ENCODE peak calls at places on chromosomes 6 and 20, in seven cellular contexts. H, Y, T, J, P, W and C are unnamed samples. For H3K36me3, the result is how much of the 10 kb centered on the place peaks cover.

GRCh38 chr6:7909323-7910276 is 988 bp downstream of the TXNDC5 start:
- DNase-seq in Y (peak), P (no peak), H (peak), J (peak), W (no peak), T (no peak), C (no peak)

GRCh38 chr6:156883497-156884252 is 106.5 kb downstream of the ARID1B start:
- DNase-seq in H (peak), P (no peak), Y (no peak), T (no peak), W (no peak), J (peak), C (no peak)

GRCh38 chr6:30061766-30062458 is 847 bp downstream of the POLR1H start:
- DNase-seq in T (no peak), J (peak), P (no peak), H (peak), Y (no peak), W (no peak), C (peak)

GRCh38 chr20:19897891-19898290 is 119.3 kb upstream of the NAA20 start:
- DNase-seq in T (no peak), W (no peak), Y (no peak), H (no peak), J (no peak), P (no peak), C (no peak)

GRCh38 chr6:81981812-81982211 is 229.3 kb upstream of the TENT5A start:
- DNase-seq in Y (no peak), T (no peak), H (no peak), W (no peak), J (no peak), P (no peak), C (no peak)

GRCh38 chr20:17343631-17344447 is 117.0 kb downstream of the PCSK2 start:
- DNase-seq in Y (no peak), H (no peak), P (no peak), T (no peak), J (no peak), W (no peak), C (no peak)

GRCh38 chr6:144659202-144659731 is 374.1 kb downstream of the UTRN start:
- DNase-seq in W (no peak), Y (no peak), J (peak), T (no peak), H (no peak), P (no peak), C (peak)

GRCh38 chr6:119446623-119447008 is 97.1 kb upstream of the MAN1A1 start:
- DNase-seq in J (peak), H (peak), Y (peak), W (no peak), T (no peak), P (no peak), C (peak)

GRCh38 chr20:48630342-48631075 is 197.3 kb downstream of the PREX1 start:
- DNase-seq in J (no peak), T (no peak), W (no peak), P (no peak), Y (no peak), H (no peak), C (no peak)

GRCh38 chr6:73505142-73505541 is 15.7 kb downstream of the EEF1A1 start:
- DNase-seq in Y (no peak), W (no peak), T (no peak), J (no peak), P (no peak), H (no peak), C (no peak)

GRCh38 chr6:156777866-156778614 is 862 bp downstream of the ARID1B start:
- DNase-seq in J (peak), Y (peak), W (no peak), H (peak), P (no peak), T (no peak), C (peak)

GRCh38 chr6:84422380-84422968 is 195.0 kb upstream of the CEP162 start:
- DNase-seq in H (no peak), Y (no peak), T (peak), J (peak), W (no peak), P (peak), C (peak)

DNA sequence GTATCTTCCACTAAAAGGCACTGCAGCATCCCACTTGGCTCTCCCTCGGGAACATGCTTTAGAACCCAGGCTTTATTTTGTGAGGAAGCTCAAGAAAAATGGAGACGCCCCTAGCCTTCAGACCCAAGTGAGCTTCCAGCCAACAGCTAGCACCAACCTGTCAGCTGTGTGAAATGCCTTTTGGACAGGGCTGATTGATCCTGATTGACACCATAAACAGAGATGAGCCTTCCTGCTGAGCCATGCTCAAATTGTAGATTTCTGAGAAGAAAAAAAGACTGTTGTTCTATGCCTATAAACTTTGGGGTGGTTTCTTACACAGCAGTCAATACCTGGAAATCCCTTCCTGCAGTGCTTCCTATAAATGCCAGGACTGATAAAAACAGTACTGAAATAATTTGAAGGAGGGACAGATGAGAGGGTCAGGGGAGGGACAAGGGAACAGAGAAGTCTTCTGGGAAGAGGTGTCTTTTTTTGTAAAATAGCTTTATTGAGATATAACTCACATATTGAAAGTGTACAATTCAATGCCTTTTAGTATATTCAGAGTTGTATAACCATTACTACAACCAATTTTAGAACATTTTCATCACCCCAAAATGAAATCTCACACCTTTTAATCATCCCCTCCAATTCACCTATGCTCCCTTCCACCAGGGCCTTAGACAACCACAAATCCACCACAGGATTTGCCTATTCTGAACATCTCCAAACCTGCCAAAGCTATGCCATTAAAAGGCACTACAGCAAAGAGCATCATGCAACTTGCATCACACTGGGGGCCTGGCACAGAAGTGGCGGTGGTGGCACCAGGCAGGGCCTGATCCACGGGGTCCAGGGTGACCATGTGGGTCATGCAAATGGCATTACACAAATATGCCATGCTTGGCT is 2.7 kb upstream of the STK4 start:
- DNase-seq in H (no peak), W (no peak), P (no peak), Y (no peak), J (no peak), T (no peak), C (no peak)
- H3K36me3 ChIP-seq in H (under half), W (under half), P (under half), Y (under half), J (under half), T (under half), C (under half)

GRCh38 chr6:3266170-3266569 is 7.4 kb downstream of the PSMG4 start:
- DNase-seq in W (no peak), Y (no peak), J (no peak), P (no peak), T (no peak), H (no peak), C (no peak)
- H3K27ac ChIP-seq in W (no peak), Y (no peak), J (no peak), P (no peak), T (no peak), H (no peak), C (no peak)

GRCh38 chr6:54846243-54846856 is at the start of gene FAM83B:
- DNase-seq in P (peak), Y (no peak), W (no peak), T (no peak), H (peak), J (peak), C (peak)
- TF ChIP-seq POLR2A in P (no peak), Y (no peak), W (no peak), T (no peak), H (no peak), J (peak), C (no peak)

GRCh38 chr20:38001173-38001875 is 31.9 kb downstream of the TTI1 start:
- DNase-seq in H (no peak), W (no peak), P (no peak), Y (no peak), T (no peak), J (no peak), C (no peak)
- H3K36me3 ChIP-seq in H (half or more), W (under half), P (under half), Y (under half), T (under half), J (under half), C (under half)

DNA sequence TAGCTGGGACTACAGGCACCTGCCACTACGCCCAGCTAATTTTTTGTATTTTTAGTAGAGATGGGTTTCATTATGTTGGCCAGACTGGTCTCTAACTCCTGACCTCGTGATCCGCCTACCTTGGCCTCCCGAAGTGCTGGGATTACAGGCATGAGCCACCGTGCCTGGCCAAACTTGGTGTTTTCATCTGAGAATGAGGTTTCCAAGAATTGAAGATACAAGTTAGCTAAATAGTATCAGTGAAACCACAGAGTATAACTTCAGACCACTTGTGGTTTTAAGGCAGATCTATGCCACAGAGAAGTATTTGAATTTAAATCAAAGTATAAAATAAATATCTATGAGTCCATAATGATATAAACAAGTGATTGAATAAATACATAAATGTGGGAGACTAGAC is 70.1 kb downstream of the SLC16A10 start:
- DNase-seq in P (no peak), W (no peak), H (no peak), Y (no peak), J (no peak), T (no peak), C (no peak)
- H3K27ac ChIP-seq in P (no peak), W (no peak), H (no peak), Y (peak), J (no peak), T (no peak), C (no peak)

DNA sequence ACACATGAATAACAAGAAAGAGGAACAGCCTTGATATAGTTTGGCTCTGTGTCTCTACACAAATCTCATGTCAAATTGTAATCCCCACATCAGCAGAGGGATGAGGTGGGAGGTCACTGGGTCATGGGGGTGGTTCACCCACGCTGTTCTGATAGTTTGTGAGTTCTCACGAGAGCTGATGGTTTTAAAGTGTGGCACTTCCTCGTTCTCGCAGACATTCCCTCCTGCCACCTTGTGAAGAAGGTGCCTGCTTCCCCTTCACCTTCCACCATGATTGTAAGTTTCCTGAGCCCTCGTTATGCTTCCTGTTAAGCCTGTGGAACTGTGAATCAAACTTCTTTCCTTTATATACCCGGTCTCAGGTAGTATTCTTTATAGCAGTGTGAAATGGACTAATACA is 13.1 kb downstream of the SRPK1 start:
- DNase-seq in Y (no peak), P (no peak), W (no peak), J (no peak), T (no peak), H (no peak), C (no peak)
- TF ChIP-seq POLR2A in Y (no peak), P (no peak), W (no peak), J (no peak), T (no peak), H (no peak), C (no peak)

DNA sequence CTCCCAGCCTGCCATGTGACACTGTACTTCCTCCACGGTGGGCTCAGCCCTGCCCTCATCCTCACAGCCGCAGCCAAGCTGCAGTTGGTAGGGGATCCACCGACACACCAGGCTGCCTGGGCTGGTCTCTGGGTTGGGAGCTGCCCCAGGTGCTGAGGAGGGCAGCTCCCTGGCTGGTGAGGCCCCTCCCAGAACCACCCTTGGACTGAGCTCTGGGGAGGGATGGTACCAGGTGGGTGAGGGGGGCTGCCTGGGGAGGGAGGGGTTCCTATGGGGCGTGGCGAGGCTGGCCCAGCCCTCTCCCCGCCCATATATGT is 183 bp upstream of the TNFRSF6B start:
- DNase-seq in Y (no peak), H (no peak), T (no peak), J (peak), W (no peak), P (peak), C (no peak)
- H3K36me3 ChIP-seq in Y (under half), H (under half), T (under half), J (under half), W (under half), P (under half), C (under half)

DNA sequence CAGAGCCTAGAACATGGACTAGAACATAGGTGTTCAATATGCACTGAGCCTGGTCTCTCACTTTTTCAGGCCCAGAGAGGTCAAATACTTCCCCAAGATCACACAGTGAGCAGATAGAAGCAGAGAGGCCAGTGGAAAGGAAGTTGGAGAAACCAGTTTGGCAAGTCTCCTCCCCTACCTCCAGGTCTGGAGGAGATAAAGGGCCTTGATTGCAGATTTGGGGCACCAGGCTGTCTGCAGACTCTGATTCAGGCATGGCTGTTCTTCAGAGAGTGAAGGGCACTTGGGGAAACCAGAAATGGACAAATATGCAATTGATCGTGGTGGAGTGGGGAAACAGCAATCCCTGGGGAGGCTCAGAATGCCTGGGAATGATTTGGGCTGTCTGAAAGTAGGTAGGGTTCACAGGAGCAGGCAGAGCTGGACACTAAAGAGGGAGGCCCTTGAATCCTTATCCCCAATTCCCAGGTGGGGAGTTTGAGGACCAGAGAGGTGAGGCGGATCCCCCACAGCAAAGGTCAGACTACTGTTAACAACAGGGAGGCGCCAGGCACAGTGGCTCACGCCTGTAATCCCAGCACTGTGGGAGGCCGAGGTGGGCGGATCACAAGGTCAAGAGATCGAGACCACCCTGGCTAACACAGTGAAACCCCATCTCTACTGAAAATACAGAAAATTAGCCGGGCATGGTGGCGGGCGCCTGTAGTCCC is 2.3 kb downstream of the PEDS1 start:
- DNase-seq in Y (no peak), T (no peak), W (no peak), P (no peak), J (peak), H (peak), C (no peak)
- H3K27ac ChIP-seq in Y (peak), T (peak), W (no peak), P (peak), J (peak), H (peak), C (no peak)

GRCh38 chr20:50115591-50116367 is 2.8 kb upstream of the UBE2V1 start:
- DNase-seq in Y (peak), H (peak), T (peak), P (peak), W (peak), J (peak), C (peak)
- TF ChIP-seq POLR2A in Y (peak), H (no peak), T (peak), P (peak), W (peak), J (no peak), C (no peak)

DNA sequence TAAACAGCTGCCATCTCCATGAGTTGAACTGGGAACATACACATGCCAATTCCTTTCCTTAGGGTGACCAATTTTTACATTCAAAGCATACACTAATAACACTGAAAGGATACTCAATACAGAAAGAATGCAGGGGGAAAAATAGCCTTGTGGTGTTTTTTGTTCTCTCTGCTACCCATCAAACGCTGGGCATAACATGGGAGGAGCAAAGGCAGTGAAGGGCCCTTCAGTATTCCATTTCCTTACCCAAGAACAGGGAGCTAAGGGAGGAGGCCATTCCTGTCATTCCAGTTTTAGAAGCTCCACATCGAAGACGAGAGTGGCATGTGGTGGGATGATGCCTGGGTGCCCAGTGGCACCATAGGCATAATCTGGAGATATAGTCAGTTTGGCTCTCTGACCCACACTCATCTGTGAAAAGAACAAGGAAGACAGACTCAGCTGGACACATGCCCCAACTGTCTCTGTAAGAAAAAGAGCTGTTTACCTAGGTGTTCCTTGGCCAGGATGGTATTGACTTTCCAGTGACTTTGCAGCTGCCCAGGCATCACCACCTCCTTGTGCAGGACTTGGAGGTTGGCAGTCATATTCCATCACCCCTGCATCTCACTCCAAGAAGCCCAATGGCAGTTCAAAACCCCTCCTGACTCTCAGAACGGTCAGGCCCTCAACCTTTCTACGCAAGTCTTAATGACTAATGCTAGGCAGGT is 20.9 kb downstream of the FKBP1A start:
- DNase-seq in T (no peak), Y (no peak), W (no peak), H (no peak), J (no peak), P (no peak), C (no peak)
- H3K36me3 ChIP-seq in T (under half), Y (under half), W (under half), H (half or more), J (under half), P (under half), C (under half)